ENCODE peak calls at places on chromosomes 5 and 9, in five cellular contexts. M is activated CD4-positive, alpha-beta T cell treated with anti-CD3 and anti-CD28 coated beads, Interleukin-2, amount 10 ng/mL, durations not matched to agents 7 days and 5 days; L is psoas muscle; V is NCI-H460; S is iris pigment epithelial cell. D is an unnamed sample.
A peak's percentile ranks its signal among the peaks of the same experiment; 100 is the strongest.

GRCh38 chr5:159951834-159952233 is 35.6 kb downstream of the ADRA1B start:
- DNase-seq in M (no peak), L (no peak), V (no peak), S (peak; percentile 45), D (peak; percentile 29)

GRCh38 chr9:124242331-124243194 is 15.2 kb upstream of the NEK6 start:
- DNase-seq in M (no peak), L (peak; percentile 73), V (no peak), S (peak; percentile 58), D (peak; percentile 72)

GRCh38 chr5:151647320-151647861 is 39.3 kb downstream of the SPARC start:
- DNase-seq in M (no peak), L (no peak), V (no peak), S (no peak), D (no peak)

GRCh38 chr9:130053504-130054427 is at the start of gene GPR107:
- DNase-seq in M (peak; percentile 80), L (peak; percentile 90), V (peak; percentile 61), S (peak; percentile 71), D (peak; percentile 78)

GRCh38 chr9:19690128-19690527 is 98.7 kb downstream of the SLC24A2 start:
- DNase-seq in M (no peak), L (no peak), V (no peak), S (no peak), D (no peak)

GRCh38 chr9:111516061-111516465 is 8.9 kb upstream of the ZNF483 start:
- DNase-seq in M (no peak), L (no peak), V (peak; percentile 12), S (peak; percentile 54), D (peak; percentile 53)

GRCh38 chr9:133754187-133754586 is 16.0 kb upstream of the SARDH start:
- DNase-seq in M (no peak), L (no peak), V (no peak), S (no peak), D (peak; percentile 22)

GRCh38 chr9:135608294-135608998 is 30.9 kb downstream of the GLT6D1 start:
- DNase-seq in M (no peak), L (peak; percentile 44), V (no peak), S (no peak), D (no peak)

GRCh38 chr5:14721990-14722656 is 57.6 kb downstream of the OTULIN start:
- DNase-seq in M (no peak), L (no peak), V (no peak), S (peak; percentile 28), D (peak; percentile 54)

GRCh38 chr5:163024936-163025335 is 412.5 kb upstream of the CCNG1 start:
- DNase-seq in M (no peak), L (no peak), V (no peak), S (no peak), D (no peak)

D was measured in EH.